ENCODE peak calls at places on chromosomes 4 and X, in six cellular contexts. One of them, this sample, is unnamed.

GRCh38 chr4:55116450-55116849 is 8.9 kb downstream of the KDR start:
- DNase-seq in pancreas: no peak
- DNase-seq in ureter: no peak
- DNase-seq in left cardiac atrium: no peak
- DNase-seq in stimulated activated naive B cell treated with anti-CD40 and anti-IgM and Interleukin-4, amounts not matched to agents 10 μg/mL and 1 μg/mL and 100 μg/mL, for 72 hours: no peak
- DNase-seq in lower leg skin: no peak
- DNase-seq in this sample: no peak

GRCh38 chrX:54640721-54641120 is 110.7 kb downstream of the GNL3L start:
- DNase-seq in pancreas: no peak
- DNase-seq in ureter: no peak
- DNase-seq in left cardiac atrium: no peak
- DNase-seq in stimulated activated naive B cell treated with anti-CD40 and anti-IgM and Interleukin-4, amounts not matched to agents 10 μg/mL and 1 μg/mL and 100 μg/mL, for 72 hours: no peak
- DNase-seq in lower leg skin: no peak
- DNase-seq in this sample: no peak

GRCh38 chr4:76457885-76458284 is 22.9 kb downstream of the SHROOM3 start:
- DNase-seq in pancreas: no peak
- DNase-seq in ureter: no peak
- DNase-seq in left cardiac atrium: no peak
- DNase-seq in stimulated activated naive B cell treated with anti-CD40 and anti-IgM and Interleukin-4, amounts not matched to agents 10 μg/mL and 1 μg/mL and 100 μg/mL, for 72 hours: no peak
- DNase-seq in lower leg skin: no peak
- DNase-seq in this sample: no peak

GRCh38 chr4:156751486-156751885 is 220.1 kb downstream of the PDGFC start:
- DNase-seq in pancreas: no peak
- DNase-seq in ureter: no peak
- DNase-seq in left cardiac atrium: no peak
- DNase-seq in stimulated activated naive B cell treated with anti-CD40 and anti-IgM and Interleukin-4, amounts not matched to agents 10 μg/mL and 1 μg/mL and 100 μg/mL, for 72 hours: no peak
- DNase-seq in lower leg skin: no peak
- DNase-seq in this sample: no peak

GRCh38 chr4:7506119-7506518 is 71.4 kb upstream of the PSAPL1 start:
- DNase-seq in pancreas: no peak
- DNase-seq in ureter: no peak
- DNase-seq in left cardiac atrium: no peak
- DNase-seq in stimulated activated naive B cell treated with anti-CD40 and anti-IgM and Interleukin-4, amounts not matched to agents 10 μg/mL and 1 μg/mL and 100 μg/mL, for 72 hours: no peak
- DNase-seq in lower leg skin: no peak
- DNase-seq in this sample: no peak

GRCh38 chrX:67555578-67556203 is 11.9 kb downstream of the AR start:
- DNase-seq in pancreas: no peak
- DNase-seq in ureter: no peak
- DNase-seq in left cardiac atrium: peak
- DNase-seq in stimulated activated naive B cell treated with anti-CD40 and anti-IgM and Interleukin-4, amounts not matched to agents 10 μg/mL and 1 μg/mL and 100 μg/mL, for 72 hours: no peak
- DNase-seq in lower leg skin: peak
- DNase-seq in this sample: no peak

GRCh38 chr4:64195582-64195981 is 213.7 kb downstream of the TECRL start:
- DNase-seq in pancreas: no peak
- DNase-seq in ureter: no peak
- DNase-seq in left cardiac atrium: no peak
- DNase-seq in stimulated activated naive B cell treated with anti-CD40 and anti-IgM and Interleukin-4, amounts not matched to agents 10 μg/mL and 1 μg/mL and 100 μg/mL, for 72 hours: no peak
- DNase-seq in lower leg skin: no peak
- DNase-seq in this sample: no peak

GRCh38 chr4:98688416-98689290 is 30.2 kb upstream of the TSPAN5 start:
- DNase-seq in pancreas: no peak
- DNase-seq in ureter: no peak
- DNase-seq in left cardiac atrium: no peak
- DNase-seq in stimulated activated naive B cell treated with anti-CD40 and anti-IgM and Interleukin-4, amounts not matched to agents 10 μg/mL and 1 μg/mL and 100 μg/mL, for 72 hours: no peak
- DNase-seq in lower leg skin: no peak
- DNase-seq in this sample: no peak

GRCh38 chr4:115113382-115114106 is at the start of gene NDST4:
- DNase-seq in pancreas: peak
- DNase-seq in ureter: no peak
- DNase-seq in left cardiac atrium: no peak
- DNase-seq in stimulated activated naive B cell treated with anti-CD40 and anti-IgM and Interleukin-4, amounts not matched to agents 10 μg/mL and 1 μg/mL and 100 μg/mL, for 72 hours: no peak
- DNase-seq in lower leg skin: no peak
- DNase-seq in this sample: no peak

GRCh38 chr4:67550491-67551256 is 5.4 kb upstream of the CENPC start:
- DNase-seq in pancreas: no peak
- DNase-seq in ureter: no peak
- DNase-seq in left cardiac atrium: no peak
- DNase-seq in stimulated activated naive B cell treated with anti-CD40 and anti-IgM and Interleukin-4, amounts not matched to agents 10 μg/mL and 1 μg/mL and 100 μg/mL, for 72 hours: no peak
- DNase-seq in lower leg skin: no peak
- DNase-seq in this sample: no peak

GRCh38 chr4:1204828-1205591 is 32.6 kb upstream of the SPON2 start:
- DNase-seq in pancreas: peak
- DNase-seq in ureter: no peak
- DNase-seq in left cardiac atrium: peak
- DNase-seq in stimulated activated naive B cell treated with anti-CD40 and anti-IgM and Interleukin-4, amounts not matched to agents 10 μg/mL and 1 μg/mL and 100 μg/mL, for 72 hours: no peak
- DNase-seq in lower leg skin: peak
- DNase-seq in this sample: no peak

GRCh38 chr4:150005537-150005936 is 72.7 kb upstream of the DCLK2 start:
- DNase-seq in pancreas: no peak
- DNase-seq in ureter: no peak
- DNase-seq in left cardiac atrium: no peak
- DNase-seq in stimulated activated naive B cell treated with anti-CD40 and anti-IgM and Interleukin-4, amounts not matched to agents 10 μg/mL and 1 μg/mL and 100 μg/mL, for 72 hours: no peak
- DNase-seq in lower leg skin: no peak
- DNase-seq in this sample: no peak

GRCh38 chr4:152668338-152668964 is 11.3 kb downstream of the TMEM154 start:
- DNase-seq in pancreas: no peak
- DNase-seq in ureter: no peak
- DNase-seq in left cardiac atrium: no peak
- DNase-seq in stimulated activated naive B cell treated with anti-CD40 and anti-IgM and Interleukin-4, amounts not matched to agents 10 μg/mL and 1 μg/mL and 100 μg/mL, for 72 hours: no peak
- DNase-seq in lower leg skin: no peak
- DNase-seq in this sample: no peak

GRCh38 chr4:28469886-28470285 is 1609.2 kb downstream of the STIM2 start:
- DNase-seq in pancreas: no peak
- DNase-seq in ureter: no peak
- DNase-seq in left cardiac atrium: no peak
- DNase-seq in stimulated activated naive B cell treated with anti-CD40 and anti-IgM and Interleukin-4, amounts not matched to agents 10 μg/mL and 1 μg/mL and 100 μg/mL, for 72 hours: no peak
- DNase-seq in lower leg skin: no peak
- DNase-seq in this sample: no peak

GRCh38 chrX:19772306-19772705 is 115.1 kb downstream of the SH3KBP1 start:
- DNase-seq in pancreas: no peak
- DNase-seq in ureter: no peak
- DNase-seq in left cardiac atrium: no peak
- DNase-seq in stimulated activated naive B cell treated with anti-CD40 and anti-IgM and Interleukin-4, amounts not matched to agents 10 μg/mL and 1 μg/mL and 100 μg/mL, for 72 hours: no peak
- DNase-seq in lower leg skin: no peak
- DNase-seq in this sample: no peak

GRCh38 chrX:38431525-38431924 is 79.1 kb downstream of the OTC start:
- DNase-seq in pancreas: peak
- DNase-seq in ureter: no peak
- DNase-seq in left cardiac atrium: no peak
- DNase-seq in stimulated activated naive B cell treated with anti-CD40 and anti-IgM and Interleukin-4, amounts not matched to agents 10 μg/mL and 1 μg/mL and 100 μg/mL, for 72 hours: no peak
- DNase-seq in lower leg skin: no peak
- DNase-seq in this sample: no peak

GRCh38 chr4:6908397-6909112 is 1.1 kb upstream of the TBC1D14 start:
- DNase-seq in pancreas: no peak
- DNase-seq in ureter: no peak
- DNase-seq in left cardiac atrium: no peak
- DNase-seq in stimulated activated naive B cell treated with anti-CD40 and anti-IgM and Interleukin-4, amounts not matched to agents 10 μg/mL and 1 μg/mL and 100 μg/mL, for 72 hours: no peak
- DNase-seq in lower leg skin: peak
- DNase-seq in this sample: no peak

This sample was measured in germinal center.